ENCODE peak calls at places on chromosomes 2 and 18, in ten cellular contexts. R is memory B cell; I is BJ; Q is ELF-1; U is HL-60; F is heart right ventricle; Y is Peyer's patch; Z is H9; W is kidney tubule cell; S is activated CD4-positive, alpha-beta T cell treated with anti-CD3 and anti-CD28 coated beads, Interleukin-2, amount 50 U/mL, for 1 hour. T is an unnamed sample.

GRCh38 chr2:5691659-5692529 is at the start of gene SOX11:
- DNase-seq in R (no peak), I (peak; percentile 49), Q (peak; percentile 97), U (no peak), F (peak; percentile 58), Y (no peak), Z (peak; percentile 93), W (peak; percentile 69), S (no peak), T (peak; percentile 97)

GRCh38 chr2:230184727-230185578 is 34.8 kb downstream of the SP110 start:
- DNase-seq in R (no peak), I (peak; percentile 3), Q (no peak), U (no peak), F (no peak), Y (no peak), Z (no peak), W (peak; percentile 12), S (no peak), T (no peak)

GRCh38 chr18:46035701-46036680 is 36.1 kb downstream of the PSTPIP2 start:
- DNase-seq in R (no peak), I (no peak), Q (no peak), U (no peak), F (no peak), Y (no peak), Z (no peak), W (peak; percentile 10), S (no peak), T (no peak)

GRCh38 chr18:73153271-73153670 is 285.5 kb upstream of the NETO1 start:
- DNase-seq in R (no peak), I (no peak), Q (no peak), U (no peak), F (no peak), Y (no peak), Z (no peak), W (no peak), S (no peak), T (no peak)

GRCh38 chr2:63790913-63791312 is 50.8 kb upstream of the UGP2 start:
- DNase-seq in R (no peak), I (peak; percentile 54), Q (no peak), U (no peak), F (no peak), Y (no peak), Z (no peak), W (peak; percentile 74), S (no peak), T (no peak)

GRCh38 chr2:72159611-72160010 is 11.9 kb upstream of the CYP26B1 start:
- DNase-seq in R (no peak), I (no peak), Q (no peak), U (no peak), F (peak; percentile 1), Y (no peak), Z (no peak), W (no peak), S (no peak), T (no peak)

GRCh38 chr2:69621440-69621839 is 22.1 kb downstream of the AAK1 start:
- DNase-seq in R (no peak), I (no peak), Q (no peak), U (no peak), F (no peak), Y (no peak), Z (no peak), W (no peak), S (no peak), T (no peak)

GRCh38 chr2:203583696-203584095 is 48.6 kb upstream of the RAPH1 start:
- DNase-seq in R (no peak), I (peak; percentile 52), Q (no peak), U (no peak), F (peak; percentile 52), Y (no peak), Z (no peak), W (peak; percentile 98), S (no peak), T (no peak)

GRCh38 chr2:54454922-54455583 is 1.1 kb upstream of the SPTBN1 start:
- DNase-seq in R (peak; percentile 12), I (no peak), Q (peak; percentile 56), U (no peak), F (peak; percentile 45), Y (no peak), Z (peak; percentile 38), W (peak; percentile 42), S (no peak), T (peak; percentile 31)

GRCh38 chr2:127623388-127624320 is 22.3 kb upstream of the GPR17 start:
- DNase-seq in R (no peak), I (no peak), Q (no peak), U (no peak), F (no peak), Y (no peak), Z (peak; percentile 23), W (no peak), S (no peak), T (no peak)

GRCh38 chr2:239834143-239834542 is 191.0 kb downstream of the NDUFA10 start:
- DNase-seq in R (no peak), I (no peak), Q (no peak), U (no peak), F (no peak), Y (no peak), Z (no peak), W (no peak), S (no peak), T (no peak)

GRCh38 chr2:119680457-119681195 is 1.6 kb downstream of the TMEM177 start:
- DNase-seq in R (no peak), I (no peak), Q (no peak), U (no peak), F (no peak), Y (no peak), Z (no peak), W (no peak), S (no peak), T (no peak)

GRCh38 chr18:70197042-70197441 is 8.4 kb downstream of the RTTN start:
- DNase-seq in R (no peak), I (no peak), Q (no peak), U (no peak), F (no peak), Y (no peak), Z (no peak), W (no peak), S (no peak), T (no peak)

GRCh38 chr18:39274535-39274934 is 1708.9 kb upstream of the CELF4 start:
- DNase-seq in R (no peak), I (no peak), Q (no peak), U (no peak), F (no peak), Y (no peak), Z (no peak), W (no peak), S (no peak), T (no peak)

GRCh38 chr2:172398444-172398843 is 28.9 kb upstream of the ITGA6 start:
- DNase-seq in R (no peak), I (no peak), Q (peak; percentile 27), U (no peak), F (no peak), Y (no peak), Z (no peak), W (no peak), S (no peak), T (no peak)

GRCh38 chr2:208092093-208092832 is 32.1 kb downstream of the CRYGD start:
- DNase-seq in R (no peak), I (no peak), Q (no peak), U (no peak), F (no peak), Y (no peak), Z (no peak), W (no peak), S (no peak), T (no peak)

GRCh38 chr18:75226301-75226955 is 15.8 kb downstream of the TSHZ1 start:
- DNase-seq in R (no peak), I (no peak), Q (peak; percentile 58), U (no peak), F (no peak), Y (no peak), Z (no peak), W (peak; percentile 52), S (no peak), T (no peak)

GRCh38 chr2:224038830-224039079 is 331 bp downstream of the SERPINE2 start:
- DNase-seq in R (no peak), I (no peak), Q (no peak), U (no peak), F (no peak), Y (no peak), Z (no peak), W (no peak), S (no peak), T (no peak)

GRCh38 chr18:40739029-40739428 is 1216.0 kb upstream of the PIK3C3 start:
- DNase-seq in R (no peak), I (no peak), Q (no peak), U (no peak), F (no peak), Y (no peak), Z (no peak), W (no peak), S (no peak), T (no peak)

GRCh38 chr2:207473866-207474251 is 55.9 kb upstream of the CREB1 start:
- DNase-seq in R (no peak), I (no peak), Q (no peak), U (no peak), F (no peak), Y (no peak), Z (no peak), W (no peak), S (no peak), T (no peak)

GRCh38 chr18:6414723-6415362 is at the start of gene L3MBTL4:
- DNase-seq in R (no peak), I (no peak), Q (no peak), U (no peak), F (peak; percentile 16), Y (no peak), Z (peak; percentile 52), W (peak; percentile 77), S (no peak), T (peak; percentile 53)

GRCh38 chr2:9752441-9753275 is 90.6 kb upstream of the TAF1B start:
- DNase-seq in R (no peak), I (peak; percentile 30), Q (no peak), U (no peak), F (no peak), Y (peak; percentile 56), Z (no peak), W (peak; percentile 63), S (peak; percentile 64), T (no peak)